ENCODE peak calls at places on chromosome 1, in five cellular contexts. X, R, L, Y and Z are unnamed samples.

GRCh38 chr1:55690366-55690765 is 475.2 kb upstream of the USP24 start:
- DNase-seq in X (no peak), R (no peak), L (no peak), Y (no peak), Z (no peak)

GRCh38 chr1:242428403-242429190 is 95.9 kb downstream of the PLD5 start:
- DNase-seq in X (no peak), R (no peak), L (no peak), Y (no peak), Z (no peak)

GRCh38 chr1:245754463-245754961 is 599.7 kb downstream of the KIF26B start:
- DNase-seq in X (peak; percentile 44), R (no peak), L (no peak), Y (no peak), Z (no peak)

GRCh38 chr1:61092643-61093042 is 10.3 kb downstream of the NFIA start:
- DNase-seq in X (no peak), R (no peak), L (no peak), Y (no peak), Z (no peak)

GRCh38 chr1:233983811-233984210 is 79.3 kb downstream of the SLC35F3 start:
- DNase-seq in X (no peak), R (no peak), L (no peak), Y (no peak), Z (no peak)

GRCh38 chr1:56424744-56425493 is 154.4 kb downstream of the PLPP3 start:
- DNase-seq in X (no peak), R (peak; percentile 76), L (no peak), Y (peak; percentile 11), Z (no peak)

GRCh38 chr1:177546346-177546745 is 375.6 kb downstream of the BRINP2 start:
- DNase-seq in X (no peak), R (no peak), L (no peak), Y (no peak), Z (no peak)

GRCh38 chr1:203324103-203325003 is 19.0 kb downstream of the BTG2 start:
- DNase-seq in X (no peak), R (no peak), L (no peak), Y (no peak), Z (no peak)

GRCh38 chr1:50421768-50422674 is 1.2 kb downstream of the DMRTA2 start:
- DNase-seq in X (peak; percentile 76), R (no peak), L (no peak), Y (no peak), Z (no peak)

GRCh38 chr1:50423670-50424000 is 392 bp upstream of the DMRTA2 start:
- DNase-seq in X (peak; percentile 87), R (no peak), L (peak; percentile 58), Y (no peak), Z (no peak)

GRCh38 chr1:50424045-50424939 is 1.0 kb upstream of the DMRTA2 start:
- DNase-seq in X (peak; percentile 52), R (no peak), L (no peak), Y (no peak), Z (no peak)

GRCh38 chr1:50422675-50422945 is 633 bp downstream of the DMRTA2 start:
- DNase-seq in X (no peak), R (no peak), L (no peak), Y (no peak), Z (no peak)

DNA sequence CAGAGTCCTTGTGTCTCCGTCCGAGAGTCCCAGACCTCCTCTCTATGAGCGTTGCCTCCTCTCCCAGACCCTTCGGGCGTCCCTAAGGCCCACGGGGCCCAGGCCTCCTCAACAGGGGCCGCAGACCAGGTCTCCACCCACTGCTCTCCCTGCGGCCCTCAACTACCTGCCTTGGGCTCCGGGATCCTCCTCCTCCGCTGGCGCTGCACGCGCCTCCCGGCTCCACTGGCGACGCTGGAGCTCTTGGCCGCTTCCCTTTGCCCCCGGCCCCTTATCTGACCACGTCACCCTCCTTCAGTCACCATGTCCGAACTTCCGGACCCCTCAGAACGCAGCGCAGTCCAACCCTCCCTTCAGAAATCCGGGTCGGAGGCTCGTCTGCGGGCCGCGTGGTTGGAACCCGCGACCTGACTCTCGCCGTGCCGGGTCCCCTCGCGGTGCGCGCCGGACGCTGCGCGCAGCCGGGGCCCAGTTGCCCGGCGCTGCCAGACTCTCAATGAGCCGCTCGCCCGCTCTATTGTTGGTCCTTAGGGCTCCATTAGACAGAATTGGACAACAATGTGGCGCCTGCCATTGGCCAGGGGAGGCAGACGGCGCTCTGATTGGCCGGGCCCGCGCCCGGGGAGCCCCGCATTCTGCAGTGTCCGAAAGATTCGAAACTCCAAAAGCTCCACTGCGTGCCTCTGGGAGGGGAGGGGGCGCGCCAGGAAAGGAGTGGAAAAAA is at the start of gene DMRTA2:
- DNase-seq in X (peak; percentile 84), R (no peak), L (peak; percentile 87), Y (no peak), Z (no peak)
- TF ChIP-seq JUNB in X (no peak), R (no peak), L (no peak), Y (no peak), Z (no peak)

GRCh38 chr1:227747382-227747781 is 12.1 kb downstream of the SNAP47 start:
- DNase-seq in X (no peak), R (no peak), L (no peak), Y (no peak), Z (no peak)
- H3K4me1 ChIP-seq in X (no peaks in the 10 kb centered on the region), R (no peaks in the 10 kb centered on the region), L (no peaks in the 10 kb centered on the region), Y (peaks cover 49% of the 10 kb centered on the region), Z (no peaks in the 10 kb centered on the region)

GRCh38 chr1:34785875-34786470 is 5.0 kb downstream of the GJB3 start:
- DNase-seq in X (no peak), R (no peak), L (no peak), Y (no peak), Z (no peak)

GRCh38 chr1:34786521-34787325 is 5.7 kb downstream of the GJB3 start:
- DNase-seq in X (peak; percentile 89), R (peak; percentile 54), L (peak; percentile 52), Y (peak; percentile 81), Z (peak; percentile 25)

GRCh38 chr1:34784751-34785221 is 3.8 kb downstream of the GJB3 start:
- DNase-seq in X (no peak), R (no peak), L (no peak), Y (no peak), Z (no peak)

GRCh38 chr1:34785231-34785874 is 4.3 kb downstream of the GJB3 start:
- DNase-seq in X (no peak), R (no peak), L (no peak), Y (no peak), Z (no peak)

GRCh38 chr1:34787461-34788420 is 5.1 kb upstream of the GJA4 start:
- DNase-seq in X (peak; percentile 64), R (peak; percentile 40), L (no peak), Y (peak; percentile 63), Z (no peak)
- TF ChIP-seq JUNB in X (no peak), R (no peak), L (no peak), Y (no peak), Z (no peak)

GRCh38 chr1:154420172-154420571 is 15.0 kb downstream of the IL6R start:
- DNase-seq in X (no peak), R (peak; percentile 73), L (peak; percentile 80), Y (no peak), Z (no peak)
- H3K4me1 ChIP-seq in X (no peaks in the 10 kb centered on the region), R (peaks cover 84% of the 10 kb centered on the region), L (peaks cover 75% of the 10 kb centered on the region), Y (peaks cover 8% of the 10 kb centered on the region), Z (peaks cover 26% of the 10 kb centered on the region)

GRCh38 chr1:205579711-205580110 is 52.1 kb downstream of the ELK4 start:
- DNase-seq in X (no peak), R (no peak), L (no peak), Y (no peak), Z (no peak)
- TF ChIP-seq JUNB in X (no peak), R (no peak), L (no peak), Y (no peak), Z (no peak)

DNA sequence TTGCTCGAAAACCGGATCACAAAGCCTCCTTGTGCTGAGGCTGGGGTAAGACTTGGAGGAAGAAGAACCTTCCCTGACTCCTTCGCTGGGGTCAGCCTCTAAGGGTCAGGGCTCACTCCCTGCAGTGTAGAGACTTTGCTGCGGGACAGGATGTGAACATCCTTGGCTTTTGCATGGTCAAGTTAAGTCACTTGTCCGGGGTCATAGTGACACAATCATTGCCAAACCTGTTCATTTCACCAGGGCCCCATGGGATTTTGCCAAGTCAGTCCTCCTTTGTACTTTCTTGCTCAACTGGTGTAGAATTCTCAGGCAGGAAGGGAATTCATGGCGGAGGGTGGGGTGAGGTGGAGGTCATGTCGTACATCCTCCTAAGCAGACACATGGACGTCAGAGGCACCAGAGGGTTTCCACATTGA is 24.7 kb upstream of the IL10 start:
- DNase-seq in X (no peak), R (no peak), L (no peak), Y (no peak), Z (no peak)
- H3K4me1 ChIP-seq in X (no peaks in the 10 kb centered on the region), R (no peaks in the 10 kb centered on the region), L (no peaks in the 10 kb centered on the region), Y (no peaks in the 10 kb centered on the region), Z (peaks cover 33% of the 10 kb centered on the region)

DNA sequence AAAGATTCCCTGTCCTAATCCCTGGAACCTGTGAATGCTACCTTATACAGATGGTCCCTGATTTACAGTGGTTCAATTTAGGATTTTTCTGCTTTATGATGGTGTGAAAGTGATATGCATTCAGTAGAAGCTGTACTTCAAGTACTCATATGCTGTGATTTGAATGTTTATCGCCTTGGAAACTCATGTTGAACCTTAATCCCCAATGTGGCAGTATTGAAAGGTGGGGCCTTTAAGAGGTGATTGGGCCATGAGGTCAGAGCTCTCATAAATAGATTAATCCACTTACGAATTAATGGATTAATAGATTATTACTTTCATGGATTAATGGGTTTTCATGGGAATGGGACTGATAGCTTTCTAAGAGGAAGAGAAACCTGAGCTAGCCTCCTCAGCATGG is 10.5 kb upstream of the RRP15 start:
- DNase-seq in X (no peak), R (no peak), L (no peak), Y (no peak), Z (no peak)
- TF ChIP-seq JUNB in X (no peak), R (no peak), L (no peak), Y (no peak), Z (no peak)

GRCh38 chr1:95562230-95562629 is 328.2 kb downstream of the RWDD3 start:
- DNase-seq in X (no peak), R (no peak), L (no peak), Y (no peak), Z (no peak)
- H3K4me1 ChIP-seq in X (no peaks in the 10 kb centered on the region), R (no peaks in the 10 kb centered on the region), L (no peaks in the 10 kb centered on the region), Y (no peaks in the 10 kb centered on the region), Z (no peaks in the 10 kb centered on the region)